ENCODE peak calls at places on chromosomes 5 and 9, in ten cellular contexts. T is Peyer's patch; W is adrenal gland; Q is mammary epithelial cell; L is effector memory CD4-positive, alpha-beta T cell; H is GM12878; F is SJSA1; X is psoas muscle; C is cardiac muscle cell; D is HCT116. Y is an unnamed sample.

GRCh38 chr9:93896496-93897033 is 58.6 kb downstream of the BARX1 start:
- DNase-seq in T (no peak), W (peak; percentile 6), Q (no peak), L (no peak), H (no peak), F (no peak), X (no peak), C (no peak), D (no peak), Y (peak; percentile 5)

GRCh38 chr9:93968451-93969327 is 13.5 kb upstream of the BARX1 start:
- DNase-seq in T (no peak), W (no peak), Q (no peak), L (no peak), H (no peak), F (peak; percentile 17), X (no peak), C (no peak), D (no peak), Y (peak; percentile 44)

GRCh38 chr9:121282309-121283071 is 14.5 kb downstream of the GSN start:
- DNase-seq in T (no peak), W (peak; percentile 64), Q (peak; percentile 86), L (no peak), H (no peak), F (peak; percentile 53), X (peak; percentile 72), C (peak; percentile 83), D (no peak), Y (no peak)

GRCh38 chr5:158139161-158139560 is 280.2 kb upstream of the CLINT1 start:
- DNase-seq in T (no peak), W (no peak), Q (peak; percentile 21), L (no peak), H (no peak), F (no peak), X (no peak), C (peak; percentile 14), D (no peak), Y (no peak)

GRCh38 chr5:95178046-95178651 is 106.7 kb downstream of the MCTP1 start:
- DNase-seq in T (no peak), W (no peak), Q (no peak), L (no peak), H (peak; percentile 12), F (peak; percentile 99), X (no peak), C (no peak), D (peak; percentile 29), Y (peak; percentile 95)

GRCh38 chr5:144203750-144204596 is 33.3 kb downstream of the KCTD16 start:
- DNase-seq in T (peak; percentile 31), W (peak; percentile 53), Q (peak; percentile 46), L (no peak), H (no peak), F (peak; percentile 63), X (no peak), C (peak; percentile 84), D (peak; percentile 57), Y (peak; percentile 31)

GRCh38 chr5:137666109-137666850 is 69.6 kb downstream of the KLHL3 start:
- DNase-seq in T (no peak), W (peak; percentile 39), Q (no peak), L (no peak), H (peak; percentile 58), F (no peak), X (no peak), C (peak; percentile 63), D (no peak), Y (no peak)

GRCh38 chr9:21994526-21994995 is at the start of gene CDKN2B-AS1:
- DNase-seq in T (peak; percentile 65), W (peak; percentile 55), Q (peak; percentile 77), L (no peak), H (no peak), F (peak; percentile 80), X (peak; percentile 41), C (peak; percentile 67), D (peak; percentile 65), Y (peak; percentile 62)

GRCh38 chr5:132830436-132831094 is at the start of gene SHROOM1:
- DNase-seq in T (peak; percentile 35), W (peak; percentile 49), Q (peak; percentile 48), L (no peak), H (no peak), F (peak; percentile 78), X (peak; percentile 71), C (peak; percentile 66), D (peak; percentile 44), Y (peak; percentile 66)

GRCh38 chr5:52598954-52599353 is 188.8 kb upstream of the ITGA1 start:
- DNase-seq in T (no peak), W (no peak), Q (no peak), L (no peak), H (no peak), F (no peak), X (no peak), C (no peak), D (no peak), Y (no peak)

GRCh38 chr5:15056988-15057592 is 185.5 kb upstream of the ANKH start:
- DNase-seq in T (no peak), W (no peak), Q (no peak), L (no peak), H (no peak), F (no peak), X (no peak), C (no peak), D (no peak), Y (no peak)

GRCh38 chr9:129464972-129465833 is 155.7 kb downstream of the C9orf50 start:
- DNase-seq in T (no peak), W (peak; percentile 60), Q (peak; percentile 66), L (no peak), H (no peak), F (peak; percentile 66), X (peak; percentile 50), C (peak; percentile 72), D (no peak), Y (no peak)

GRCh38 chr5:169408735-169409134 is 107.8 kb upstream of the SLIT3 start:
- DNase-seq in T (no peak), W (no peak), Q (no peak), L (no peak), H (no peak), F (no peak), X (no peak), C (no peak), D (no peak), Y (no peak)

GRCh38 chr9:97564291-97565175 is 63.1 kb downstream of the TMOD1 start:
- DNase-seq in T (no peak), W (peak; percentile 92), Q (peak; percentile 42), L (no peak), H (no peak), F (peak; percentile 9), X (peak; percentile 43), C (peak; percentile 52), D (no peak), Y (peak; percentile 16)

DNA sequence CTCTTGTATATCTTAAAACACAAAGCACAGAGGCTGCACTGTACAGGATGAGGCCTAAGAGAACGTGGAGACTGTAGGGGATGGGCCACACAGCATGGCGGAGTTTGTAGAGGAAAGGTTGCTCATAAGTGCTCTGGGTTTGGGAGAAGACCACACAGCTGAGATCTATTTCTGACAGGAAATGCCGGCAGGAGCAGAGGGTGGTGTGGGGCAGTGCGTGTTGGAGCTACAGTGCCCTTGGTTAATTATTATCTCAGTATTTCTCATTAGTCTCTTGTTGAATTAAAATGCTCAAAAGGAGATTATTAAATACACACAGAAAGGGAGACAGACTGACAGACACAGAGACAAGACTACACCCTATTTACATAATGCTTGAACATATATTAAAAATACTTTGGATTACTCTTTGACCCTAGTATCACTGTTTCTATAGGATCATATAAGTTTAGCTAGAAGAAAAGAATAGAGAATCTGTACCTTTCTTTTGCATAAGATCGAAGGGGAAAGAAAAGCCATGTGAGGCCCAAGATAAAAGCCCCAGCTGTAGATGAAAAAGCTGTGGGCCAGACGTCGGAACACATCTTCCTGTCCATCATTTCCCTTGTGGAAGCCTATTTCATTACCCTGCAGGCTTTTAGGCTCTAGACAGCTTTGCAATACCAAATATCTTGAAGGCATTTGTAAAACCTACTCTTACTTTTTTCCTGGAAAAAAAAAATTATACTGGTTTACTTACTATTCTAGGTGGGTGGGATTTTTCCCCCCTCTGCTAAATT is 9.8 kb downstream of the PALM2AKAP2 start:
- DNase-seq in T (no peak), W (no peak), Q (no peak), L (no peak), H (no peak), F (no peak), X (no peak), C (no peak), D (no peak), Y (no peak)
- H3K4me1 ChIP-seq in T (no peaks in the 10 kb centered on the region), W (peaks cover 25% of the 10 kb centered on the region), Q (peaks cover 17% of the 10 kb centered on the region), L (no peaks in the 10 kb centered on the region), H (no peaks in the 10 kb centered on the region), F (peaks cover 66% of the 10 kb centered on the region), X (peaks cover 5% of the 10 kb centered on the region), C (peaks cover 72% of the 10 kb centered on the region), D (no peaks in the 10 kb centered on the region), Y (no peaks in the 10 kb centered on the region)

GRCh38 chr5:73265641-73266040 is 92.6 kb downstream of the TMEM174 start:
- DNase-seq in T (no peak), W (no peak), Q (no peak), L (no peak), H (no peak), F (peak; percentile 26), X (no peak), C (no peak), D (no peak), Y (no peak)
- H3K4me1 ChIP-seq in T (no peaks in the 10 kb centered on the region), W (no peaks in the 10 kb centered on the region), Q (peaks cover 6% of the 10 kb centered on the region), L (no peaks in the 10 kb centered on the region), H (no peaks in the 10 kb centered on the region), F (peaks cover 28% of the 10 kb centered on the region), X (no peaks in the 10 kb centered on the region), C (no peaks in the 10 kb centered on the region), D (no peaks in the 10 kb centered on the region), Y (peaks cover 4% of the 10 kb centered on the region)

GRCh38 chr5:154782326-154782725 is 27.1 kb downstream of the LARP1 start:
- DNase-seq in T (no peak), W (no peak), Q (no peak), L (no peak), H (no peak), F (no peak), X (no peak), C (no peak), D (no peak), Y (peak; percentile 52)
- H3K4me1 ChIP-seq in T (peaks cover 14% of the 10 kb centered on the region), W (peaks cover 89% of the 10 kb centered on the region), Q (peaks cover 22% of the 10 kb centered on the region), L (peaks cover 28% of the 10 kb centered on the region), H (peaks cover 49% of the 10 kb centered on the region), F (peaks cover 14% of the 10 kb centered on the region), X (peaks cover 93% of the 10 kb centered on the region), C (peaks cover 32% of the 10 kb centered on the region), D (peaks cover 33% of the 10 kb centered on the region), Y (peaks cover 26% of the 10 kb centered on the region)

DNA sequence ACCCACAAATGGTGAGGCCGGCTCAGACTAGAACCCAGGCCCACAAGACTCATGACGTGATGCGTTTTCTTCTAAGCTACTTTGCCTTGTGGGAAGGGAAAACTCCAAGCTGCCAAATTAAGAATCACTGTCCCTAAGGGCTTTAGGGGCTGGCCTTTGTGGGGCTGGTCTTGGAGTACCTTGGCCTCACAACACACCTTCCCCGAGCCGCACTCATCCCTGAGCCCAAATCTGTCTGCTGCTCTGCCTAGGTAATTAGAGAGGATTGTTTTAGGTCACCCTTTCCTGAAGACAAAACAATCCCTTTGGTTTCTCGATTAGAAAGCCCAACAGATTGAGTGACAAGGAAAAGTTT is 137.3 kb downstream of the SEMA6A start:
- DNase-seq in T (no peak), W (no peak), Q (no peak), L (no peak), H (no peak), F (no peak), X (no peak), C (no peak), D (no peak), Y (no peak)
- H3K4me1 ChIP-seq in T (no peaks in the 10 kb centered on the region), W (peaks cover 5% of the 10 kb centered on the region), Q (peaks cover 6% of the 10 kb centered on the region), L (no peaks in the 10 kb centered on the region), H (peaks cover 4% of the 10 kb centered on the region), F (peaks cover 7% of the 10 kb centered on the region), X (peaks cover 23% of the 10 kb centered on the region), C (no peaks in the 10 kb centered on the region), D (no peaks in the 10 kb centered on the region), Y (peaks cover 5% of the 10 kb centered on the region)

Y was measured in H9.